ENCODE peak calls at places on chromosomes 3 and 15, in four cellular contexts. One of them, this sample, is unnamed.

GRCh38 chr3:129888739-129889138 is 4.8 kb downstream of the TMCC1 start:
- DNase-seq in HepG2: no peak
- DNase-seq in K562: no peak
- DNase-seq in SK-N-SH: no peak
- DNase-seq in this sample: peak; percentile 44

GRCh38 chr3:104291437-104291851 is 1075.3 kb upstream of the ALCAM start:
- DNase-seq in HepG2: no peak
- DNase-seq in K562: no peak
- DNase-seq in SK-N-SH: no peak
- DNase-seq in this sample: no peak

GRCh38 chr3:72961766-72962165 is 34.8 kb upstream of the PPP4R2 start:
- DNase-seq in HepG2: no peak
- DNase-seq in K562: no peak
- DNase-seq in SK-N-SH: no peak
- DNase-seq in this sample: no peak

GRCh38 chr3:65142476-65142875 is 454.7 kb upstream of the ADAMTS9 start:
- DNase-seq in HepG2: no peak
- DNase-seq in K562: no peak
- DNase-seq in SK-N-SH: no peak
- DNase-seq in this sample: no peak

GRCh38 chr3:14646589-14647413 is 4.8 kb upstream of the CCDC174 start:
- DNase-seq in HepG2: no peak
- DNase-seq in K562: no peak
- DNase-seq in SK-N-SH: no peak
- DNase-seq in this sample: no peak

GRCh38 chr3:85801955-85802354 is 843.2 kb downstream of the CADM2 start:
- DNase-seq in HepG2: peak; percentile 20
- DNase-seq in K562: peak; percentile 3
- DNase-seq in SK-N-SH: peak; percentile 11
- DNase-seq in this sample: no peak

GRCh38 chr15:70726753-70727152 is 36.6 kb downstream of the UACA start:
- DNase-seq in HepG2: no peak
- DNase-seq in K562: no peak
- DNase-seq in SK-N-SH: no peak
- DNase-seq in this sample: no peak

GRCh38 chr3:183189641-183190040 is 27.1 kb upstream of the LAMP3 start:
- DNase-seq in HepG2: no peak
- DNase-seq in K562: no peak
- DNase-seq in SK-N-SH: no peak
- DNase-seq in this sample: no peak

GRCh38 chr15:31248951-31249350 is 77.7 kb upstream of the KLF13 start:
- DNase-seq in HepG2: no peak
- DNase-seq in K562: no peak
- DNase-seq in SK-N-SH: no peak
- DNase-seq in this sample: no peak

GRCh38 chr3:173913397-173913796 is 515.9 kb downstream of the NLGN1 start:
- DNase-seq in HepG2: no peak
- DNase-seq in K562: no peak
- DNase-seq in SK-N-SH: no peak
- DNase-seq in this sample: no peak

GRCh38 chr15:81940467-81941451 is 105.1 kb downstream of the MEX3B start:
- DNase-seq in HepG2: no peak
- DNase-seq in K562: no peak
- DNase-seq in SK-N-SH: no peak
- DNase-seq in this sample: no peak

GRCh38 chr3:139627759-139628158 is 50.0 kb downstream of the NMNAT3 start:
- DNase-seq in HepG2: no peak
- DNase-seq in K562: no peak
- DNase-seq in SK-N-SH: no peak
- DNase-seq in this sample: no peak

GRCh38 chr15:79682851-79683288 is 213.9 kb downstream of the MTHFS start:
- DNase-seq in HepG2: no peak
- DNase-seq in K562: no peak
- DNase-seq in SK-N-SH: no peak
- DNase-seq in this sample: no peak

GRCh38 chr3:184332370-184333090 is 4.9 kb upstream of the FAM131A start:
- DNase-seq in HepG2: no peak
- DNase-seq in K562: no peak
- DNase-seq in SK-N-SH: no peak
- DNase-seq in this sample: no peak

GRCh38 chr3:127135241-127136023 is 57.5 kb upstream of the PRR23E start:
- DNase-seq in HepG2: no peak
- DNase-seq in K562: peak; percentile 11
- DNase-seq in SK-N-SH: peak; percentile 92
- DNase-seq in this sample: no peak

GRCh38 chr15:58038426-58039106 is 26.9 kb downstream of the ALDH1A2 start:
- DNase-seq in HepG2: no peak
- DNase-seq in K562: no peak
- DNase-seq in SK-N-SH: no peak
- DNase-seq in this sample: no peak

GRCh38 chr15:81888748-81889479 is 156.9 kb downstream of the MEX3B start:
- DNase-seq in HepG2: no peak
- DNase-seq in K562: no peak
- DNase-seq in SK-N-SH: no peak
- DNase-seq in this sample: no peak

GRCh38 chr3:52845157-52845556 is 10.3 kb upstream of the MUSTN1 start:
- DNase-seq in HepG2: peak; percentile 83
- DNase-seq in K562: no peak
- DNase-seq in SK-N-SH: no peak
- DNase-seq in this sample: no peak

GRCh38 chr15:78316211-78317077 is 17.0 kb upstream of the SKIC8 start:
- DNase-seq in HepG2: no peak
- DNase-seq in K562: no peak
- DNase-seq in SK-N-SH: peak; percentile 52
- DNase-seq in this sample: no peak

GRCh38 chr15:70342554-70343548 is 245.1 kb upstream of the TLE3 start:
- DNase-seq in HepG2: no peak
- DNase-seq in K562: no peak
- DNase-seq in SK-N-SH: no peak
- DNase-seq in this sample: no peak

GRCh38 chr3:37952564-37952963 is 38.0 kb upstream of the VILL start:
- DNase-seq in HepG2: no peak
- DNase-seq in K562: no peak
- DNase-seq in SK-N-SH: no peak
- DNase-seq in this sample: no peak

GRCh38 chr3:4474683-4475490 is 7.8 kb upstream of the SUMF1 start:
- DNase-seq in HepG2: no peak
- DNase-seq in K562: no peak
- DNase-seq in SK-N-SH: no peak
- DNase-seq in this sample: no peak

GRCh38 chr15:97874139-97874538 is 86.4 kb upstream of the ARRDC4 start:
- DNase-seq in HepG2: no peak
- DNase-seq in K562: peak; percentile 15
- DNase-seq in SK-N-SH: no peak
- DNase-seq in this sample: no peak

GRCh38 chr3:63791974-63792373 is 27.1 kb upstream of the C3orf49 start:
- DNase-seq in HepG2: no peak
- DNase-seq in K562: no peak
- DNase-seq in SK-N-SH: no peak
- DNase-seq in this sample: no peak

GRCh38 chr3:34260991-34261365 is 462.5 kb downstream of the PDCD6IP start:
- DNase-seq in HepG2: no peak
- DNase-seq in K562: no peak
- DNase-seq in SK-N-SH: no peak
- DNase-seq in this sample: no peak

GRCh38 chr15:78987891-78988360 is 43.1 kb upstream of the CTSH start:
- DNase-seq in HepG2: no peak
- DNase-seq in K562: no peak
- DNase-seq in SK-N-SH: no peak
- DNase-seq in this sample: no peak

GRCh38 chr3:166743463-166744134 is 636.5 kb downstream of the ZBBX start:
- DNase-seq in HepG2: no peak
- DNase-seq in K562: no peak
- DNase-seq in SK-N-SH: no peak
- DNase-seq in this sample: no peak

GRCh38 chr3:11137627-11137959 is 16.7 kb upstream of the HRH1 start:
- DNase-seq in HepG2: no peak
- DNase-seq in K562: no peak
- DNase-seq in SK-N-SH: no peak
- DNase-seq in this sample: no peak

GRCh38 chr3:46986782-46987484 is 7.5 kb downstream of the NBEAL2 start:
- DNase-seq in HepG2: no peak
- DNase-seq in K562: no peak
- DNase-seq in SK-N-SH: no peak
- DNase-seq in this sample: no peak

GRCh38 chr3:141959921-141960554 is 83.6 kb downstream of the ATP1B3 start:
- DNase-seq in HepG2: no peak
- DNase-seq in K562: no peak
- DNase-seq in SK-N-SH: no peak
- DNase-seq in this sample: peak; percentile 12
- TF ChIP-seq ELF1 in HepG2: no peak
- TF ChIP-seq ELF1 in K562: no peak
- TF ChIP-seq ELF1 in SK-N-SH: no peak
- TF ChIP-seq ELF1 in this sample: no peak

GRCh38 chr3:98985406-98985805 is 83.9 kb upstream of the DCBLD2 start:
- DNase-seq in HepG2: no peak
- DNase-seq in K562: no peak
- DNase-seq in SK-N-SH: no peak
- DNase-seq in this sample: no peak
- TF ChIP-seq ELF1 in HepG2: no peak
- TF ChIP-seq ELF1 in K562: no peak
- TF ChIP-seq ELF1 in SK-N-SH: no peak
- TF ChIP-seq ELF1 in this sample: no peak

GRCh38 chr15:86139828-86140227 is 60.2 kb downstream of the AGBL1 start:
- DNase-seq in HepG2: no peak
- DNase-seq in K562: peak; percentile 17
- DNase-seq in SK-N-SH: peak; percentile 19
- DNase-seq in this sample: no peak
- TF ChIP-seq ELF1 in HepG2: no peak
- TF ChIP-seq ELF1 in K562: no peak
- TF ChIP-seq ELF1 in SK-N-SH: no peak
- TF ChIP-seq ELF1 in this sample: no peak

DNA sequence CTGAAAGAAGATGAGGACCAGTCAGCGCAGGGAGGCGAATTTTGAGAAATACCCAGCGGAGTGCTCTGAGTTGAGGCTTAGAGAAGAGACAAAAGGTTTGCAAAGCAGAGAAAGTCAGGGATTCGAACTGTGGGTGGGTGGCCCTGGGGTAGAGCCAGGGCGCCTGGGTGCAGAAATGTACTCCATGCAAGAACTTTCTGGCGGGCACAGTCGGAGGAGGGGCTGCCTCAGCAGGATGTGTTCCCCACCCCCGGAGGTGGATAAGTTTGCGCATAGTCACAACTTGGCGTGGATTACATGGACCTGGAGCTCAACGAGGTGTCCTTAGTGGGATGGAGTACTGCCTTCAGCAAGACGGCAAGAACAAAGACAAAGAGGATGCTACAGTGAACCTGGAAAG is 117.3 kb upstream of the ALDH1A3 start:
- DNase-seq in HepG2: no peak
- DNase-seq in K562: no peak
- DNase-seq in SK-N-SH: no peak
- DNase-seq in this sample: no peak
- TF ChIP-seq ELF1 in HepG2: no peak
- TF ChIP-seq ELF1 in K562: no peak
- TF ChIP-seq ELF1 in SK-N-SH: no peak
- TF ChIP-seq ELF1 in this sample: no peak

GRCh38 chr3:120988994-120989393 is 81.0 kb downstream of the STXBP5L start:
- DNase-seq in HepG2: no peak
- DNase-seq in K562: no peak
- DNase-seq in SK-N-SH: no peak
- DNase-seq in this sample: no peak

GRCh38 chr3:120983841-120984240 is 75.8 kb downstream of the STXBP5L start:
- DNase-seq in HepG2: no peak
- DNase-seq in K562: no peak
- DNase-seq in SK-N-SH: no peak
- DNase-seq in this sample: no peak

GRCh38 chr3:120985242-120985641 is 77.2 kb downstream of the STXBP5L start:
- DNase-seq in HepG2: no peak
- DNase-seq in K562: no peak
- DNase-seq in SK-N-SH: no peak
- DNase-seq in this sample: no peak

GRCh38 chr3:120982608-120983320 is 74.8 kb downstream of the STXBP5L start:
- DNase-seq in HepG2: no peak
- DNase-seq in K562: no peak
- DNase-seq in SK-N-SH: peak; percentile 3
- DNase-seq in this sample: no peak

DNA sequence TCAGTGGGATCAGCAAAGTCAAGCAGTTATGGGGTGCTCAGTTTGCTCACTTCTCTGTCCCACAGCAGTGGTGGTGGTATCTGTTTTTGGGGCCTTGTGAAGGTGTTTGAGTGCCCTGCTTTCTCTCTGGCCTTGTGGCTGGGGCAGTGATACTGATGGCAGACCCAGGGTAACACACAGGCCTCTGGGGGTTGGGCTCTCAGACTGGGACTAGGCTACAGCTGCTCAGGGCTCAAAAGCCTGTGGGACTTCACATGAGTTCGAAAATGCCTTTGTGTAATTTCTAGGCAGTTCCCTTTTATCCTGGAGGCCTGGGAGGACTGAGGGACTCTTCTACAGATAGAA is 75.3 kb downstream of the STXBP5L start:
- DNase-seq in HepG2: no peak
- DNase-seq in K562: no peak
- DNase-seq in SK-N-SH: peak; percentile 0
- DNase-seq in this sample: no peak
- TF ChIP-seq ELF1 in HepG2: no peak
- TF ChIP-seq ELF1 in K562: no peak
- TF ChIP-seq ELF1 in SK-N-SH: no peak
- TF ChIP-seq ELF1 in this sample: no peak